ENCODE peak calls at places on chromosomes 12 and 14, in four cellular contexts. S is Ammon's horn, T is fibroblast of mammary gland, U is activated T-helper 1 cell treated with Interleukin-2 at 50 U/mL for 16 hours. M is an unnamed sample.

GRCh38 chr14:99246536-99247083 is 25.4 kb downstream of the BCL11B start:
- DNase-seq in S (no peak), T (no peak), U (no peak), M (no peak)

GRCh38 chr14:45426685-45427282 is 173.8 kb upstream of the MIS18BP1 start:
- DNase-seq in S (peak), U (no peak), T (peak), M (peak)

GRCh38 chr12:56188116-56188785 is 1.0 kb downstream of the SMARCC2 start:
- DNase-seq in U (no peak), S (no peak), T (no peak), M (no peak)

GRCh38 chr14:26730929-26731618 is 133.2 kb upstream of the NOVA1 start:
- DNase-seq in T (peak), S (peak), U (no peak), M (peak)

GRCh38 chr14:56805201-56805991 is 4.9 kb downstream of the OTX2 start:
- DNase-seq in U (no peak), T (no peak), S (no peak), M (no peak)

GRCh38 chr12:124837958-124838803 is 25.5 kb downstream of the SCARB1 start:
- DNase-seq in T (peak), U (no peak), S (peak), M (peak)

GRCh38 chr14:37093364-37093763 is 79.0 kb downstream of the SLC25A21 start:
- DNase-seq in T (no peak), U (no peak), S (no peak), M (no peak)

GRCh38 chr12:82097438-82097837 is 260.7 kb downstream of the CCDC59 start:
- DNase-seq in T (no peak), S (no peak), U (no peak), M (no peak)

GRCh38 chr12:70948976-70949336 is 28.4 kb upstream of the PTPRR start:
- DNase-seq in U (no peak), T (peak), S (no peak), M (no peak)

GRCh38 chr12:674272-674781 is 11.1 kb upstream of the NINJ2 start:
- DNase-seq in S (no peak), U (peak), T (peak), M (no peak)

GRCh38 chr14:74840603-74841030 is 35.3 kb downstream of the PROX2 start:
- DNase-seq in T (no peak), U (no peak), S (no peak), M (no peak)

GRCh38 chr12:642633-643477 is 20.4 kb downstream of the NINJ2 start:
- DNase-seq in U (peak), T (peak), S (peak), M (no peak)

GRCh38 chr12:19154696-19155095 is 25.2 kb downstream of the PLEKHA5 start:
- DNase-seq in U (no peak), S (no peak), T (peak), M (no peak)